ENCODE peak calls at places on chromosomes 12 and 14, in six cellular contexts. A is upper lobe of right lung, I is spleen, M is lung, H is tibial artery, L is tibial nerve. R is an unnamed sample.

GRCh38 chr12:41596190-41596589 is 408.1 kb downstream of the PDZRN4 start:
- DNase-seq in A (no peak), I (no peak), M (no peak), H (no peak), L (no peak), R (no peak)

GRCh38 chr12:128969480-128970055 is 116.3 kb downstream of the GLT1D1 start:
- DNase-seq in A (peak; percentile 69), I (no peak), M (no peak), H (peak; percentile 46), L (no peak), R (peak; percentile 62)

GRCh38 chr14:22332671-22333407 is 256.2 kb downstream of the DAD1 start:
- DNase-seq in A (no peak), I (no peak), M (no peak), H (no peak), L (no peak), R (no peak)

GRCh38 chr12:64459388-64460024 is 7.6 kb downstream of the TBK1 start:
- DNase-seq in A (no peak), I (peak; percentile 52), M (no peak), H (no peak), L (no peak), R (no peak)

GRCh38 chr14:36944307-36945010 is 227.9 kb downstream of the SLC25A21 start:
- DNase-seq in A (no peak), I (no peak), M (no peak), H (no peak), L (no peak), R (peak; percentile 4)

GRCh38 chr12:45268672-45269406 is 52.9 kb downstream of the ANO6 start:
- DNase-seq in A (peak; percentile 76), I (no peak), M (peak; percentile 77), H (peak; percentile 91), L (peak; percentile 67), R (peak; percentile 89)

GRCh38 chr14:57988445-57988844 is 122.6 kb upstream of the SLC35F4 start:
- DNase-seq in A (no peak), I (no peak), M (no peak), H (no peak), L (no peak), R (no peak)

GRCh38 chr12:104790296-104791125 is 167.6 kb downstream of the SLC41A2 start:
- DNase-seq in A (peak; percentile 76), I (peak; percentile 85), M (peak; percentile 42), H (peak; percentile 61), L (peak; percentile 30), R (peak; percentile 44)

GRCh38 chr14:30162066-30162465 is 234.4 kb upstream of the PRKD1 start:
- DNase-seq in A (no peak), I (no peak), M (no peak), H (no peak), L (no peak), R (no peak)

GRCh38 chr12:132367852-132368251 is 38.5 kb upstream of the GALNT9 start:
- DNase-seq in A (peak; percentile 37), I (no peak), M (no peak), H (no peak), L (no peak), R (no peak)

GRCh38 chr12:103326190-103326589 is 169.6 kb downstream of the C12orf42 start:
- DNase-seq in A (no peak), I (no peak), M (no peak), H (no peak), L (no peak), R (no peak)

GRCh38 chr14:36619853-36620252 is 37.4 kb upstream of the NKX2-8 start:
- DNase-seq in A (no peak), I (no peak), M (no peak), H (no peak), L (no peak), R (no peak)

GRCh38 chr14:78448483-78449094 is 278.4 kb downstream of the NRXN3 start:
- DNase-seq in A (no peak), I (no peak), M (peak; percentile 29), H (no peak), L (peak; percentile 12), R (peak; percentile 71)

GRCh38 chr14:63157195-63157594 is 47.0 kb upstream of the RHOJ start:
- DNase-seq in A (no peak), I (no peak), M (no peak), H (no peak), L (no peak), R (no peak)

GRCh38 chr12:72300728-72301127 is 28.6 kb downstream of the TRHDE start:
- DNase-seq in A (no peak), I (no peak), M (no peak), H (no peak), L (no peak), R (no peak)

GRCh38 chr14:65224799-65225198 is 122.5 kb upstream of the MAX start:
- DNase-seq in A (no peak), I (no peak), M (no peak), H (peak; percentile 51), L (no peak), R (peak; percentile 11)

GRCh38 chr12:29232086-29232485 is 83.0 kb downstream of the FAR2 start:
- DNase-seq in A (no peak), I (no peak), M (no peak), H (no peak), L (no peak), R (no peak)

GRCh38 chr14:92645841-92646478 is 102.5 kb downstream of the LGMN start:
- DNase-seq in A (no peak), I (peak; percentile 73), M (no peak), H (no peak), L (no peak), R (no peak)
- H3K4me3 ChIP-seq in A (no peak overlapping the region), I (no peak overlapping the region), M (no peak overlapping the region), H (no peak overlapping the region), L (no peak overlapping the region), R (no peak overlapping the region)

DNA sequence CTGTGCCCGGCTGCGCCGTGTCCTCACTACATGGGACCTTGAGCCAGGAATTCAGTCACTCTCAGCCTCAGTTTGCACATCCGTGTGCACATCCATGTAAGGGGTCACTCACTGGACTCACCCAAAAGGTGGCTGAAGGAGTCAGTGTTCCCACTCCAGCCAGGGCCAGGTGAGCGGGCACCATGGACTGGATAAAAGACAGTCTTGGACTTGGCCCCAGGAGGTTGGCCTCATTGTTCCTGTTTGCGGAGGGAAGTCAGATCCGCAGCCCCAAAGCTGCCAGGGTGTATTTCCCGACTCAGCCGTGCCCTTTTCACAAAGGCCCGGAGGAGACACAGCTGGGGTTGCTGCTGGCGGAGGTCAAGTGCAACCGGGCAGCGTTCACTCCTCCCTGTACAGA is 170.7 kb upstream of the MYL2 start:
- DNase-seq in A (peak; percentile 51), I (peak; percentile 67), M (no peak), H (no peak), L (no peak), R (no peak)
- H3K27me3 ChIP-seq in A (peaks cover 26% of the 10 kb centered on the region), I (no peaks in the 10 kb centered on the region), M (no peaks in the 10 kb centered on the region), H (no peaks in the 10 kb centered on the region), L (no peaks in the 10 kb centered on the region), R (no peaks in the 10 kb centered on the region)

DNA sequence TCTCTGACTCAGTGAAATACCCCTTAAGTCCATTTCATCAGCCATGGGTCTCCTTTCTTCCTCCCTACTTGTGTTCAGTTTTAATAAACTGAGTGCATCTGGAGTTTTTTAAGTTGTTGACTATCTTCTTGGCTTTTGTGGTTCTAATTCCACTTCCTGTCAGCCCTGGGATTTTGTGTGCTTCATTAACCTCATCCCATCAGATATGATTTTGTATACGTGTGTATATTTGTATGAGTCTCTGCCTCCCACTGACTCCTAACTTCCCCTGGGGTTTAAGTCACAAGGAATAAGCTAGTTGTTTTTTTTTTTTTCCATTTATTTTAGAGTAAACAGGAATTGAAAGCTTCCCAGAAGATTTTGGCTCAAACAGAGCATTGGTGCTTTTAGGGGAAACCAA is 62.7 kb downstream of the TTLL5 start:
- DNase-seq in A (no peak), I (no peak), M (no peak), H (no peak), L (no peak), R (no peak)
- H3K36me3 ChIP-seq in A (peaks cover 4% of the 10 kb centered on the region), I (peaks cover 65% of the 10 kb centered on the region), M (peaks cover 4% of the 10 kb centered on the region), H (no peaks in the 10 kb centered on the region), L (peaks cover 5% of the 10 kb centered on the region), R (peaks cover 13% of the 10 kb centered on the region)

GRCh38 chr12:95601626-95602025 is 50.4 kb upstream of the USP44 start:
- DNase-seq in A (no peak), I (no peak), M (no peak), H (no peak), L (no peak), R (no peak)

GRCh38 chr12:95600567-95600966 is 49.3 kb upstream of the USP44 start:
- DNase-seq in A (no peak), I (no peak), M (no peak), H (no peak), L (no peak), R (no peak)

GRCh38 chr12:95599880-95600279 is 48.6 kb upstream of the USP44 start:
- DNase-seq in A (no peak), I (no peak), M (no peak), H (no peak), L (no peak), R (no peak)

GRCh38 chr12:95605087-95605486 is 53.8 kb upstream of the USP44 start:
- DNase-seq in A (no peak), I (no peak), M (no peak), H (no peak), L (no peak), R (no peak)

DNA sequence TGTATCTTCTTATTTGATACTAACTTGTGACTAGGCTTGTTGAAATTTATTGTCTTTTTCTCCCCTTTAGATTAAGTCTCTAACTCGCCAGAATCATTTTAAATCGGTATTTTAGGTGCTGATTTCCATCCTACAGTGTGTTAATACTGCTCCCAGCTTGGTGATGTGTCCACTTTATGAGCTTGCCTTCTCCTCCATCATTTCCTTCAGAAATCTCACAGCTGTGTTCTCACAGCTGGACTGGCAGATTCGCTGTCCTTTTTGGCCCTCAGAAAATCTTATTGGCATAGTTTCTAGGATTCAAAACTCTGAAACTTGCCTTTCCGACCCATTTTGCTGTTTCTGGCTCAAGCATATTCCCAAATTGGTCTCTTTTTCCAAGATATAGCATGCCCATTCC is 49.8 kb upstream of the USP44 start:
- DNase-seq in A (no peak), I (no peak), M (no peak), H (no peak), L (no peak), R (no peak)
- H3K4me3 ChIP-seq in A (no peak overlapping the region), I (no peak overlapping the region), M (no peak overlapping the region), H (no peak overlapping the region), L (no peak overlapping the region), R (no peak overlapping the region)

GRCh38 chr12:51534216-51534615 is 56.8 kb upstream of the SCN8A start:
- DNase-seq in A (no peak), I (no peak), M (no peak), H (no peak), L (no peak), R (no peak)
- H3K27me3 ChIP-seq in A (peaks cover 10% of the 10 kb centered on the region), I (no peaks in the 10 kb centered on the region), M (no peaks in the 10 kb centered on the region), H (no peaks in the 10 kb centered on the region), L (no peaks in the 10 kb centered on the region), R (peaks cover 21% of the 10 kb centered on the region)

GRCh38 chr14:24100982-24101494 is 6.9 kb downstream of the PCK2 start:
- DNase-seq in A (no peak), I (peak; percentile 40), M (no peak), H (no peak), L (no peak), R (no peak)
- H3K36me3 ChIP-seq in A (peaks cover 35% of the 10 kb centered on the region), I (peaks cover 88% of the 10 kb centered on the region), M (peaks cover 36% of the 10 kb centered on the region), H (peaks cover 46% of the 10 kb centered on the region), L (peaks cover 13% of the 10 kb centered on the region), R (peaks cover 14% of the 10 kb centered on the region)

R was measured in SJCRH30.